ENCODE peak calls at places on chromosomes 16 and 17, in five cellular contexts. U, N, M, P and W are unnamed samples.

GRCh38 chr17:76558210-76559095 is 18.6 kb downstream of the PRCD start:
- DNase-seq in U (peak), N (no peak), M (peak), P (no peak), W (no peak)

GRCh38 chr16:83887088-83887487 is 11.8 kb upstream of the MLYCD start:
- DNase-seq in U (peak), N (no peak), M (peak), P (no peak), W (no peak)

GRCh38 chr16:87806246-87806607 is 40.4 kb upstream of the KLHDC4 start:
- DNase-seq in U (peak), N (no peak), M (peak), P (no peak), W (no peak)

GRCh38 chr17:4001048-4001590 is 36.9 kb upstream of the ATP2A3 start:
- DNase-seq in U (no peak), N (no peak), M (no peak), P (peak), W (no peak)

GRCh38 chr16:59114790-59115189 is 380.7 kb upstream of the GOT2 start:
- DNase-seq in U (no peak), N (no peak), M (no peak), P (no peak), W (no peak)

GRCh38 chr17:3771140-3771539 is 29.8 kb downstream of the ITGAE start:
- DNase-seq in U (no peak), N (no peak), M (no peak), P (no peak), W (no peak)

GRCh38 chr17:62679866-62680377 is 52.5 kb downstream of the MRC2 start:
- DNase-seq in U (no peak), N (no peak), M (no peak), P (no peak), W (no peak)

GRCh38 chr17:17416007-17416399 is 60.8 kb upstream of the MED9 start:
- DNase-seq in U (peak), N (no peak), M (peak), P (no peak), W (peak)